ENCODE peak calls at places on chromosomes 3 and 15, in seven cellular contexts. L is stimulated activated naive CD8-positive, alpha-beta T cell treated with anti-CD3 and anti-CD28 coated beads, Interleukin-15, amount 100 ng/mL, for 72 hours; B is H4; H is GM04504; V is nephron progenitor cell; K is fibroblast of mammary gland; O is head of caudate nucleus. M is an unnamed sample.

GRCh38 chr3:53845103-53845880 is 927 bp downstream of the CHDH start:
- DNase-seq in L (no peak), B (no peak), H (no peak), V (no peak), K (peak; percentile 24), O (peak; percentile 44), M (peak; percentile 30)

GRCh38 chr3:162546910-162547309 is 1050.3 kb downstream of the OTOL1 start:
- DNase-seq in L (no peak), B (no peak), H (no peak), V (no peak), K (peak; percentile 11), O (peak; percentile 67), M (no peak)

GRCh38 chr3:110430146-110430545 is 641.5 kb upstream of the NECTIN3 start:
- DNase-seq in L (no peak), B (no peak), H (no peak), V (no peak), K (no peak), O (no peak), M (no peak)

GRCh38 chr3:185216587-185216918 is 37.3 kb downstream of the EHHADH start:
- DNase-seq in L (no peak), B (peak; percentile 30), H (no peak), V (no peak), K (no peak), O (no peak), M (no peak)

GRCh38 chr3:31198890-31199289 is 304.4 kb upstream of the GADL1 start:
- DNase-seq in L (no peak), B (no peak), H (no peak), V (no peak), K (no peak), O (no peak), M (no peak)

GRCh38 chr3:37536033-37536432 is 325.6 kb upstream of the CTDSPL start:
- DNase-seq in L (no peak), B (no peak), H (no peak), V (no peak), K (no peak), O (no peak), M (no peak)

GRCh38 chr15:55407631-55407948 is 569 bp downstream of the CCPG1 start:
- DNase-seq in L (no peak), B (peak; percentile 14), H (no peak), V (peak; percentile 4), K (peak; percentile 46), O (no peak), M (peak; percentile 16)

GRCh38 chr15:99564221-99565030 is 1.4 kb upstream of the MEF2A start:
- DNase-seq in L (no peak), B (no peak), H (no peak), V (peak; percentile 10), K (no peak), O (peak; percentile 44), M (no peak)

GRCh38 chr15:35673093-35673573 is 127.2 kb upstream of the DPH6 start:
- DNase-seq in L (no peak), B (no peak), H (no peak), V (no peak), K (no peak), O (no peak), M (no peak)

GRCh38 chr3:156728267-156728985 is 54.0 kb downstream of the TIPARP start:
- DNase-seq in L (no peak), B (no peak), H (no peak), V (no peak), K (peak; percentile 77), O (no peak), M (no peak)

GRCh38 chr3:52356126-52356525 is 40.0 kb downstream of the DNAH1 start:
- DNase-seq in L (no peak), B (no peak), H (no peak), V (no peak), K (no peak), O (no peak), M (no peak)

GRCh38 chr3:101617478-101617877 is 43.5 kb downstream of the PCNP start:
- DNase-seq in L (no peak), B (no peak), H (no peak), V (no peak), K (no peak), O (no peak), M (no peak)

GRCh38 chr3:132788299-132788698 is 66.1 kb upstream of the NPHP3 start:
- DNase-seq in L (no peak), B (peak; percentile 40), H (peak; percentile 62), V (no peak), K (peak; percentile 87), O (no peak), M (no peak)

GRCh38 chr3:194749631-194750271 is 64.1 kb downstream of the FAM43A start:
- DNase-seq in L (no peak), B (no peak), H (no peak), V (peak; percentile 40), K (no peak), O (no peak), M (no peak)

GRCh38 chr15:75125935-75126334 is 75.7 kb upstream of the C15orf39 start:
- DNase-seq in L (no peak), B (no peak), H (no peak), V (no peak), K (no peak), O (no peak), M (no peak)

GRCh38 chr3:69890094-69890493 is 109.4 kb upstream of the SAMMSON start:
- DNase-seq in L (peak; percentile 2), B (no peak), H (no peak), V (no peak), K (peak; percentile 68), O (no peak), M (no peak)

GRCh38 chr15:50685191-50685975 is 1.2 kb downstream of the TRPM7 start:
- DNase-seq in L (no peak), B (no peak), H (no peak), V (no peak), K (no peak), O (no peak), M (no peak)

GRCh38 chr3:56494679-56495322 is 26.5 kb upstream of the ERC2 start:
- DNase-seq in L (peak; percentile 68), B (peak; percentile 65), H (peak; percentile 62), V (peak; percentile 85), K (peak; percentile 84), O (peak; percentile 67), M (peak; percentile 13)

GRCh38 chr15:74438206-74438605 is 4.4 kb upstream of the SEMA7A start:
- DNase-seq in L (no peak), B (no peak), H (no peak), V (no peak), K (no peak), O (no peak), M (no peak)

GRCh38 chr15:46260937-46261336 is 626.1 kb downstream of the SQOR start:
- DNase-seq in L (no peak), B (no peak), H (no peak), V (no peak), K (no peak), O (no peak), M (no peak)

GRCh38 chr3:107690522-107691138 is 167.9 kb downstream of the BBX start:
- DNase-seq in L (no peak), B (peak; percentile 29), H (no peak), V (no peak), K (peak; percentile 75), O (no peak), M (peak; percentile 51)

GRCh38 chr15:88586401-88587162 is 34.6 kb upstream of the AEN start:
- DNase-seq in L (no peak), B (no peak), H (no peak), V (no peak), K (peak; percentile 8), O (no peak), M (no peak)